ENCODE peak calls at places on chromosomes 12 and 14, in nine cellular contexts. V is GM13977; O is CD8-positive, alpha-beta T cell; L is adrenal gland; T is heart right ventricle; U is PC-3; Y is foreskin fibroblast; D is uterus; M is right atrium auricular region. N is an unnamed sample.

GRCh38 chr14:51335521-51335920 is 95.5 kb downstream of the TMX1 start:
- DNase-seq in U (no peak), L (peak), T (peak), Y (peak), D (peak), V (no peak), M (peak), O (no peak), N (no peak)

GRCh38 chr12:101076940-101077351 is 133.1 kb downstream of the SLC5A8 start:
- DNase-seq in U (no peak), O (no peak), Y (peak), M (no peak), L (no peak), T (no peak), D (no peak), V (no peak), N (no peak)

GRCh38 chr14:60349663-60350365 is 100.8 kb downstream of the PPM1A start:
- DNase-seq in V (peak), O (peak), D (no peak), M (no peak), L (peak), Y (peak), U (peak), T (peak), N (peak)

GRCh38 chr12:75207338-75208083 is 2.1 kb downstream of the KCNC2 start:
- DNase-seq in V (no peak), U (no peak), Y (no peak), T (no peak), L (no peak), M (no peak), O (no peak), D (no peak), N (no peak)

GRCh38 chr14:61525293-61526011 is 169.9 kb upstream of the HIF1A start:
- DNase-seq in M (peak), U (peak), D (peak), Y (no peak), O (peak), T (peak), V (no peak), L (peak), N (peak)

GRCh38 chr12:115840159-115840558 is 437.3 kb downstream of the MED13L start:
- DNase-seq in L (no peak), V (no peak), T (no peak), U (peak), Y (peak), D (no peak), M (no peak), O (no peak), N (peak)

GRCh38 chr12:107207931-107208515 is 114.7 kb upstream of the CRY1 start:
- DNase-seq in L (no peak), T (no peak), V (no peak), O (no peak), D (no peak), Y (no peak), M (no peak), U (no peak), N (no peak)

GRCh38 chr12:74170645-74171477 is 366.8 kb upstream of the ATXN7L3B start:
- DNase-seq in U (no peak), L (no peak), D (no peak), O (no peak), M (no peak), T (no peak), V (no peak), Y (no peak), N (no peak)

GRCh38 chr12:43951286-43951685 is 115.4 kb downstream of the TMEM117 start:
- DNase-seq in D (no peak), T (no peak), M (no peak), O (no peak), Y (no peak), U (no peak), V (no peak), L (no peak), N (no peak)

GRCh38 chr14:97301931-97302559 is 504.9 kb downstream of the VRK1 start:
- DNase-seq in T (no peak), U (no peak), V (no peak), L (no peak), O (no peak), Y (no peak), M (no peak), D (no peak), N (no peak)

GRCh38 chr14:85247071-85247470 is 282.9 kb upstream of the FLRT2 start:
- DNase-seq in U (no peak), D (no peak), O (no peak), T (no peak), Y (no peak), M (no peak), L (no peak), V (no peak), N (no peak)

GRCh38 chr14:90154110-90154509 is 92.3 kb downstream of the KCNK13 start:
- DNase-seq in T (no peak), L (no peak), M (no peak), Y (no peak), V (no peak), O (no peak), D (no peak), U (no peak), N (no peak)

GRCh38 chr14:23573384-23573783 is 5.2 kb downstream of the JPH4 start:
- DNase-seq in T (no peak), L (no peak), U (no peak), D (no peak), M (no peak), O (no peak), V (no peak), Y (no peak), N (no peak)

GRCh38 chr12:55957106-55957859 is 8.6 kb downstream of the PMEL start:
- DNase-seq in O (no peak), Y (no peak), L (no peak), D (peak), T (no peak), V (no peak), U (peak), M (no peak), N (no peak)

GRCh38 chr12:111764120-111764821 is 2.5 kb upstream of the ALDH2 start:
- DNase-seq in Y (peak), L (no peak), V (peak), T (no peak), M (no peak), O (no peak), D (no peak), U (no peak), N (no peak)

GRCh38 chr12:11901687-11902524 is 168.8 kb upstream of the BCL2L14 start:
- DNase-seq in O (no peak), U (no peak), M (no peak), T (no peak), D (no peak), Y (no peak), L (no peak), V (no peak), N (no peak)

GRCh38 chr12:106145539-106146447 is 7.0 kb upstream of the NUAK1 start:
- DNase-seq in T (peak), V (no peak), L (peak), O (no peak), D (no peak), M (peak), Y (no peak), U (no peak), N (no peak)

GRCh38 chr14:69880051-69880487 is 853 bp downstream of the SMOC1 start:
- DNase-seq in V (no peak), O (no peak), T (no peak), U (no peak), Y (peak), L (no peak), D (no peak), M (no peak), N (no peak)

GRCh38 chr12:11836282-11836963 is 186.9 kb downstream of the ETV6 start:
- DNase-seq in O (no peak), D (no peak), V (peak), Y (no peak), T (peak), U (no peak), L (peak), M (peak), N (no peak)

GRCh38 chr14:72616811-72617210 is 277.1 kb downstream of the DPF3 start:
- DNase-seq in U (no peak), T (no peak), V (no peak), O (peak), L (no peak), M (no peak), Y (no peak), D (no peak), N (no peak)

GRCh38 chr12:53061404-53062010 is 11.6 kb downstream of the TNS2 start:
- DNase-seq in M (no peak), L (peak), T (no peak), U (peak), Y (peak), D (peak), O (no peak), V (no peak), N (no peak)
- TF ChIP-seq CTCF in M (no peak), L (peak), T (no peak), U (peak), Y (peak), D (no peak), O (no peak), V (peak), N (peak)

GRCh38 chr12:19780460-19780859 is 341.2 kb downstream of the AEBP2 start:
- DNase-seq in M (no peak), T (no peak), Y (no peak), L (no peak), O (no peak), D (no peak), U (no peak), V (no peak), N (no peak)

GRCh38 chr12:19778111-19778688 is 338.9 kb downstream of the AEBP2 start:
- DNase-seq in Y (peak), T (no peak), V (no peak), L (no peak), D (no peak), M (no peak), U (no peak), O (no peak), N (peak)

GRCh38 chr12:19783547-19784444 is 344.5 kb downstream of the AEBP2 start:
- DNase-seq in U (no peak), V (no peak), L (no peak), D (no peak), Y (no peak), T (no peak), O (no peak), M (no peak), N (no peak)

GRCh38 chr12:19778822-19779221 is 339.5 kb downstream of the AEBP2 start:
- DNase-seq in U (no peak), L (no peak), D (no peak), M (no peak), Y (no peak), T (no peak), V (no peak), O (no peak), N (no peak)

DNA sequence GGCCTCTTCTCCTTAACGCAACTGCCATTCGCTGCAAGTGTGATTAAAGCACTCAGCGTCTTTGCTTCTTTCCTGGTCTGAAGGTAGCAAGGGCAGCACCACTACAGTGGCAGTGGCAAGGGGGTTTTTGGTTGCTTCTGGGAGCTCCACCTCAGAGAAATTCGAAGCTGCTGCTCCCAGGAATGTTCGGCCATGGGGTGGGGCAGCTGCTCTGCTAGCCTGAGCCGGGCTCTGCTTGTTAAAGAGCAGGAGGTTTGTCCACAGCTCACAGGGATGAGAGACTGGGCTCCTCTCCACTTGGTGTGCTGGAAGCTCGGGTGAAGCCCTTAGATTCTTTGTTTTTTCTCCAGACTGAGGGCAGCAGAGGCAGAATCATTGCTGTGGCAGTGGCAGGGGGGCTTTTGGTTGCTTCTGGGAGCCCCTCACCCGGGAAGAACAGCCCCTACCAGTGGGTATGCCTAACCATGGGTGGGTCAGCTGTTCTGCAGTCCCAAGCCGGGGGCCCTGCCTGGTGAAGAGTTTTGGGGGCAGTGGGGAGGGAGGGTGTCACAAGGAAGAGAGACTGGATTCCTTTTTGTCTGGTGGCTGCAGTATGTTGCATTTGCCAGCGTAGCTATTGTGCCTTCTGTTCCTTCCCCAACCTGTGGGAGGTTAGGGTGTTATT is 340.2 kb downstream of the AEBP2 start:
- DNase-seq in V (no peak), T (peak), D (no peak), U (no peak), M (no peak), L (no peak), Y (no peak), O (no peak), N (no peak)
- TF ChIP-seq CTCF in V (no peak), T (peak), D (no peak), U (no peak), M (no peak), L (no peak), Y (no peak), O (no peak), N (no peak)

GRCh38 chr14:22296088-22296487 is 292.9 kb downstream of the DAD1 start:
- DNase-seq in O (no peak), L (no peak), M (no peak), T (no peak), U (peak), Y (no peak), D (no peak), V (no peak), N (no peak)
- TF ChIP-seq CTCF in O (no peak), L (no peak), M (no peak), T (no peak), U (no peak), Y (no peak), D (no peak), V (no peak), N (no peak)

GRCh38 chr14:99035712-99036593 is 236.0 kb downstream of the BCL11B start:
- DNase-seq in L (peak), O (no peak), T (peak), U (peak), Y (peak), D (peak), M (peak), V (no peak), N (peak)

GRCh38 chr14:99036594-99037293 is 235.3 kb downstream of the BCL11B start:
- DNase-seq in D (no peak), M (no peak), L (peak), Y (no peak), O (no peak), T (no peak), V (no peak), U (no peak), N (no peak)

GRCh38 chr14:99039316-99040041 is 232.5 kb downstream of the BCL11B start:
- DNase-seq in O (no peak), U (no peak), D (no peak), T (no peak), V (no peak), M (no peak), Y (no peak), L (no peak), N (no peak)

GRCh38 chr14:99038401-99038800 is 233.6 kb downstream of the BCL11B start:
- DNase-seq in V (no peak), Y (no peak), L (no peak), T (no peak), M (no peak), O (no peak), D (no peak), U (no peak), N (peak)

GRCh38 chr14:99037777-99038176 is 234.2 kb downstream of the BCL11B start:
- DNase-seq in V (no peak), M (no peak), L (no peak), D (no peak), O (no peak), U (no peak), T (no peak), Y (no peak), N (no peak)
- TF ChIP-seq CTCF in V (no peak), M (no peak), L (peak), D (no peak), O (no peak), U (no peak), T (no peak), Y (no peak), N (peak)

GRCh38 chr12:14514946-14515345 is 52.7 kb downstream of the PLBD1 start:
- DNase-seq in U (no peak), V (no peak), T (no peak), M (no peak), D (no peak), L (no peak), O (no peak), Y (peak), N (no peak)

GRCh38 chr12:14510574-14510973 is 57.1 kb downstream of the PLBD1 start:
- DNase-seq in T (no peak), Y (no peak), M (no peak), V (no peak), L (no peak), U (no peak), D (no peak), O (no peak), N (no peak)

DNA sequence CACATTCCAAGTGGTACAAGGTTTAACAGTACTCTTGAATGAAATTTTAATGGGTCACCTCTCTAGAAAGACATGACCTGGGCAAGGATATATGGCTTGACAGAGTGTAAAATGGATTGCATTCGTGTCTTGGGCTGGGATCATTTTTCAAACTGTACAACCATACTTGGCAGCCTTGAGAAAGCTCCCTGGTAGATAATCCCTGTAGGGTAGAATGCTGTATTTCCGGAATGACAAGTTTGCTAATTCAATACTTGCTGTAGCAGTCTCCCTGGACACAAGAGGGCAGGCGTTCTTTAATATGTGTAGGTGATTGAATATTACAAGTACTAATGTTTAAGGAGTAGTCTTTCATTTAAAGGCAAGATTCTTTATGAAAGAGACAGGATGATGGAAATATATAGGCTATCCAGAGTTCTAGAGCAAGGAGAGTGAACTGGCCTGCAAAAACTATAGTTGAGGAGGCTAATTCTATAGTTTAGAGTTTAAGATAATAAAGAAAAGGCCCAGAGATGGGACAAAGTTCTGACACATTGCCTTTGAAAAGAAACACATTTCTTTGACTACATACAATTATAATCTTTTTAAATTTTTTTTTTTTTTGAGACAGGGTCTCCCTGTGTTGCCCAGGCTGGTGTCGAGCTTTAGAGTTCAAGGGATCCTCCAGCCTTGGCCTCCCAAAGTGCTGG is 53.4 kb downstream of the PLBD1 start:
- DNase-seq in Y (peak), U (peak), D (no peak), T (peak), O (no peak), M (no peak), V (peak), L (no peak), N (peak)
- TF ChIP-seq CTCF in Y (no peak), U (peak), D (no peak), T (peak), O (no peak), M (no peak), V (peak), L (no peak), N (peak)

DNA sequence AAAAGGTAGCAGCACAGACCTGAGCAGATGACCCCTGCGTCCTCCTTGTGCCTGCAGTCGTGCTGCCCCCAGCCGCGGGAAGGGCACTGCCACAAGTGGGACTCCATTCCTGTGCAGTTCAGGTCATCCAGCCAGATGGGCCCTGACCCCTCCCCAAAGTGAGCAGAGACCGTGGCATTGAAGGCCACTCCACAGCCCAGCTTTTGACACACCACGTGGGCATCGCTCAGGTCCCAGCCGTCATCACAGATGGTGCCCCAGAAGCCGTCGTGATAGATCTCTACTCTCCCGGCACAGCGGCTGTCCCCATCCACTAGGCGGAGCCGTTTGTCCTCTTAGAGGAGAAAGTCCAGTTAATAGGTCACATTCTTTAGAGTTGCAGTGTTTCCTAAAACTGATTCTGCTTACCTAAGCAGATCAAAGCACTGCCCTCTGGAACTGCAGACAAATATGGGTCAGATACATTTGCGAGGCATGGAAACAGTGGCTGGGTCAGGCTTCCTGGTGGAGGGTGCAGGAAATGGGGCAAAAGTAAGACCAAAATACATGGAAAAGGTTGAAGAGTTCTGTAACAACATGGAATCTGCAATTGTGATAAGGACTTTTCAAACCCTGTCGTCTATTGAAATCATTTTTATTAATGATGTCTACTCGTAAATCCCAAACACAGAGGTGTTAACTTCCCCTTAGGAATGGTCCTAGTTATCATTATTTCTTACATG is 69.4 kb downstream of the CD163L1 start:
- DNase-seq in M (no peak), U (peak), Y (peak), D (no peak), V (peak), L (peak), O (no peak), T (no peak), N (peak)
- TF ChIP-seq CTCF in M (no peak), U (peak), Y (peak), D (no peak), V (peak), L (peak), O (no peak), T (peak), N (peak)

N was measured in HFFc6.